ENCODE peak calls at places on chromosomes 2 and 18, in six cellular contexts. T is IMR-90, D is endothelial cell of umbilical vein, M is transverse colon, P is GM12878, K is sigmoid colon. I is an unnamed sample.
A peak's percentile ranks its signal among the peaks of the same experiment; 100 is the strongest.

GRCh38 chr2:95372216-95372829 is 30.2 kb upstream of the FAHD2A start:
- DNase-seq in M (no peak), T (no peak), K (peak; percentile 30), D (no peak), P (no peak), I (no peak)

GRCh38 chr2:132550945-132551344 is 119.1 kb downstream of the LYPD1 start:
- DNase-seq in P (no peak), K (no peak), M (no peak), D (no peak), T (no peak), I (no peak)

GRCh38 chr18:47334966-47335365 is 83.5 kb upstream of the SKOR2 start:
- DNase-seq in K (no peak), T (no peak), M (no peak), P (no peak), D (no peak), I (no peak)

GRCh38 chr2:236343400-236344161 is 79.4 kb upstream of the ASB18 start:
- DNase-seq in P (peak; percentile 9), D (peak; percentile 65), K (no peak), T (peak; percentile 75), M (peak; percentile 47), I (peak; percentile 55)

GRCh38 chr2:74091391-74091790 is 56.3 kb downstream of the BOLA3 start:
- DNase-seq in M (no peak), P (no peak), D (no peak), T (no peak), K (no peak), I (no peak)

GRCh38 chr2:177909962-177910361 is 162.6 kb downstream of the PDE11A start:
- DNase-seq in M (no peak), K (no peak), P (no peak), D (no peak), T (peak; percentile 32), I (no peak)

GRCh38 chr2:230358305-230358704 is 31.3 kb downstream of the SP140L start:
- DNase-seq in P (no peak), T (peak; percentile 72), K (no peak), D (peak; percentile 1), M (no peak), I (no peak)

GRCh38 chr2:58992062-58992736 is 751.1 kb upstream of the FANCL start:
- DNase-seq in D (no peak), M (no peak), K (no peak), P (no peak), T (no peak), I (no peak)

GRCh38 chr2:98771771-98772521 is 41.0 kb upstream of the MGAT4A start:
- DNase-seq in P (no peak), D (no peak), M (no peak), K (no peak), T (no peak), I (no peak)

GRCh38 chr2:158214431-158214830 is 112.8 kb downstream of the UPP2 start:
- DNase-seq in P (no peak), K (no peak), M (no peak), D (peak; percentile 82), T (no peak), I (no peak)

GRCh38 chr2:39059366-39059952 is 61.4 kb downstream of the SOS1 start:
- DNase-seq in T (peak; percentile 69), P (no peak), K (no peak), D (peak; percentile 60), M (no peak), I (no peak)

GRCh38 chr2:63661076-63661475 is 72.3 kb downstream of the MDH1 start:
- DNase-seq in M (no peak), D (peak; percentile 50), T (peak; percentile 92), K (no peak), P (no peak), I (no peak)

GRCh38 chr2:7670905-7671304 is 753.7 kb downstream of the RNF144A start:
- DNase-seq in D (no peak), M (no peak), P (no peak), K (no peak), T (no peak), I (no peak)

GRCh38 chr18:49368161-49368875 is 92.1 kb downstream of the DYM start:
- DNase-seq in D (no peak), K (no peak), P (no peak), T (no peak), M (no peak), I (no peak)

GRCh38 chr2:224400886-224401632 is 848 bp downstream of the FAM124B start:
- DNase-seq in D (peak; percentile 63), K (no peak), P (no peak), M (no peak), T (no peak), I (no peak)

GRCh38 chr2:230124792-230125452 is 56.2 kb upstream of the SLC16A14 start:
- DNase-seq in K (no peak), M (peak; percentile 32), D (no peak), T (no peak), P (no peak), I (no peak)

GRCh38 chr2:11797846-11798245 is 51.4 kb downstream of the LPIN1 start:
- DNase-seq in P (no peak), K (no peak), T (no peak), D (no peak), M (no peak), I (no peak)

GRCh38 chr2:38178142-38178541 is 102.2 kb upstream of the CYP1B1 start:
- DNase-seq in T (no peak), K (peak; percentile 70), D (no peak), M (no peak), P (no peak), I (no peak)

GRCh38 chr2:217402622-217403383 is 542.9 kb upstream of the TNP1 start:
- DNase-seq in D (no peak), M (peak; percentile 15), K (peak; percentile 89), T (no peak), P (no peak), I (no peak)

DNA sequence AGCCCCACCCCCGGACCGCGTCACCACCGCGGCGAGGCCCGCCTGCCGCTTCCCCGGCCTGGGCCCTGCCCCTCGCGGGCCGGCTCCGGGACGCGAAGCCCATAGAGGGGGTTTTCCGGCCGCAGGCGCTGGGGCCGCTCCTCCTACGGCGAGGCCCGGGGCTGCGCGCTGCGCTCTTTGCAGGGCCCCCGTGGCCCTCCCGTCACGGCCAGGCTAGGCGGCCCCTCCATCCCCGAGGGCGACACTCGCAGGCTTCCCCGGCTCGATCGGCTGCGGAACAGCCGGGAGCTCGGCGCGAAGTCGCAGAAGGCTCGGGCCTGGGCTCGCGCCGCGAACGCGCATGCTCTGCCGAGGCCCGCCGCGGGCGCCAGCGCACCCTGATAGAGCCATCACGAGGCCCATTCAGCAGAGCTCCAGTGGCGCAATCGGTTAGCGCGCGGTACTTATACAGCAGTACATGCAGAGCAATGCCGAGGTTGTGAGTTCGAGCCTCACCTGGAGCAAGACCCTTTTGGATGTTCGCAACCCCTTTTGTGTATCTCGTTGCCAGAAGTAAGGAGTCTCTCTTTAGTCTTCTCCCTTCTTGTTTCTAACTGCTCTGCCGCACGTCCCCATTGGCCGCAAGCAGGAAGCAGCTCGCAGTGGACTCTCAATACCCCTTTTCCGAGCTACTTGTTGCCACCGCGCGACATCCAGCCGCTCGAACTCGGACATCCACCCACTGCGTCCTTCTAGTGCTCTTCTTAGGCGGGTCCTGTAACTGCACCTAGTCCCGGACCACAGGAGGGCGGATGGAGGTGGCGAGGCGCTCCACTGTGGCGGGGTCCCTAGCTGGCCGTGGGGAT is 18.0 kb upstream of the HAAO start:
- DNase-seq in M (peak; percentile 95), D (peak; percentile 98), P (peak; percentile 95), K (peak; percentile 98), T (peak; percentile 97), I (peak; percentile 89)
- TF ChIP-seq POLR2A in M (peak; percentile 85), D (peak; percentile 91), P (peak; percentile 90), K (peak; percentile 49), T (peak; percentile 93), I (peak; percentile 71)

GRCh38 chr2:15554525-15555218 is 6.5 kb downstream of the NBAS start:
- DNase-seq in M (no peak), K (no peak), D (no peak), P (no peak), T (peak; percentile 49), I (no peak)
- TF ChIP-seq POLR2A in M (no peak), K (no peak), D (no peak), P (no peak), T (no peak), I (no peak)

GRCh38 chr2:70133521-70134348 is 46.5 kb downstream of the PCBP1 start:
- DNase-seq in P (no peak), K (no peak), D (peak; percentile 77), T (no peak), M (no peak), I (no peak)
- TF ChIP-seq POLR2A in P (peak; percentile 69), K (no peak), D (no peak), T (no peak), M (no peak), I (no peak)

DNA sequence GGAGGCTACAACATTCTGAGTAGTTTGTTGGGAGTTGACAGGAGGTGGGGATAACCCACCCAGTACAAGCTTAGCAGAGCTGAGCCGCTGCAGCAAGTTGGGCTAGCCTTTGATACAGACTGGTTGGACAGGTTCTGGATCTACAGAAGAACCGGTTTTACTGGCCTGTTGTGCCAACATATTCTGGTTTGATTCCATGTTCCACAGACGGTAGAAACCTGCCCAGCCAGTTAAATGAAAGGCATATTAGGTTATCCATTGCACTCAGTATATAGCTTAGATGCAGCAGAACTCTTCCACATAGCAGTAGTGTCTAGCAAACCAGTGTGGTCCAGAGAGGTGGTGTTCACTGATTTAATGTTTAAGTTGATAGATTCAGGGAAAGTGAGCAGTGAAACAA is 19.3 kb upstream of the RBBP8 start:
- DNase-seq in M (peak; percentile 79), P (no peak), D (no peak), T (no peak), K (no peak), I (no peak)
- TF ChIP-seq POLR2A in M (no peak), P (no peak), D (no peak), T (no peak), K (no peak), I (no peak)

DNA sequence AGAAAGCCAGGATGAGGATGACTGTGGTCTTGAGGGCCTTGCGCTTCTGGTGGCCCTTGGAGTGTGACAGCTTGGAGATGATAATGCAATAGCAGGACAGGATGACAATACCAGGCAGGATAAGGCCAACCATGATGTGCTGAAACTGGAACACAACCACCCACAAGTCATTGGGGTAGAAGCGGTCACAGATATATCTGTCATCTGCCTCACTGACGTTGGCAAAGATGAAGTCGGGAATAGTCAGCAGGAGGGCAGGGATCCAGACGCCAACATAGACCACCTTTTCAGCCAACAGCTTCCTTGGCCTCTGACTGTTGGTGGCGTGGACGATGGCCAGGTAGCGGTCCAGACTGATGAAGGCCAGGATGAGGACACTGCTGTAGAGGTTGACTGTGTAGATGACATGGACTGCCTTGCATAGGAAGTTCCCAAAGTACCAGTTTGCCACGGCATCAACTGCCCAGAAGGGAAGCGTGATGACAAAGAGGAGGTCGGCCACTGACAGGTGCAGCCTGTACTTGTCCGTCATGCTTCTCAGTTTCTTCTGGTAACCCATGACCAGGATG is 2.7 kb downstream of the CXCR4 start:
- DNase-seq in K (no peak), D (no peak), P (no peak), M (no peak), T (no peak), I (no peak)
- TF ChIP-seq POLR2A in K (no peak), D (no peak), P (no peak), M (peak; percentile 20), T (no peak), I (no peak)

I was measured in H54.